ENCODE peak calls at places on chromosome 21, in seven cellular contexts. Z is mesenchymal stem cell, E is neuronal stem cell, B is IMR-90, L is mesendoderm, P is trophoblast cell, C is H1. W is an unnamed sample.

GRCh38 chr21:24115141-24115540 is 1492.1 kb downstream of the MRPL39 start:
- DNase-seq in Z (no peak), E (no peak), B (no peak), L (no peak), P (no peak), C (no peak), W (no peak)

GRCh38 chr21:38806153-38806941 is 618 bp downstream of the ETS2 start:
- DNase-seq in Z (no peak), E (peak), B (no peak), L (no peak), P (no peak), C (peak), W (no peak)

GRCh38 chr21:16125274-16125673 is 395.5 kb downstream of the USP25 start:
- DNase-seq in Z (no peak), E (no peak), B (no peak), L (no peak), P (no peak), C (no peak), W (no peak)

GRCh38 chr21:25827513-25827912 is 92.7 kb downstream of the GABPA start:
- DNase-seq in Z (no peak), E (no peak), B (no peak), L (no peak), P (no peak), C (no peak), W (no peak)

GRCh38 chr21:43274022-43274945 is 105.5 kb downstream of the CRYAA start:
- DNase-seq in Z (no peak), E (no peak), B (no peak), L (no peak), P (no peak), C (no peak), W (no peak)

GRCh38 chr21:44762221-44763049 is 39.2 kb downstream of the UBE2G2 start:
- DNase-seq in Z (no peak), E (no peak), B (no peak), L (no peak), P (no peak), C (no peak), W (no peak)

GRCh38 chr21:38965241-38965640 is 159.5 kb downstream of the ETS2 start:
- DNase-seq in Z (peak), E (no peak), B (peak), L (no peak), P (peak), C (no peak), W (no peak)

GRCh38 chr21:14050121-14050520 is 160.6 kb downstream of the LIPI start:
- DNase-seq in Z (no peak), E (no peak), B (no peak), L (no peak), P (no peak), C (no peak), W (no peak)

GRCh38 chr21:18725653-18726052 is 322.1 kb upstream of the TMPRSS15 start:
- DNase-seq in Z (no peak), E (no peak), B (no peak), L (peak), P (no peak), C (no peak), W (peak)

GRCh38 chr21:20802631-20803260 is 195.5 kb upstream of the NCAM2 start:
- DNase-seq in Z (no peak), E (no peak), B (no peak), L (no peak), P (no peak), C (no peak), W (no peak)

GRCh38 chr21:20404915-20405314 is 593.3 kb upstream of the NCAM2 start:
- DNase-seq in Z (no peak), E (no peak), B (no peak), L (peak), P (no peak), C (no peak), W (peak)

GRCh38 chr21:17688912-17689874 is 76.5 kb upstream of the BTG3 start:
- DNase-seq in Z (peak), E (no peak), B (peak), L (peak), P (peak), C (peak), W (peak)

GRCh38 chr21:35953570-35953969 is 106.8 kb downstream of the SETD4 start:
- DNase-seq in Z (no peak), E (no peak), B (no peak), L (peak), P (no peak), C (no peak), W (no peak)

GRCh38 chr21:36065497-36066036 is 4.3 kb upstream of the CBR1 start:
- DNase-seq in Z (peak), E (no peak), B (peak), L (no peak), P (peak), C (no peak), W (no peak)

GRCh38 chr21:42798106-42798505 is 81.2 kb downstream of the WDR4 start:
- DNase-seq in Z (no peak), E (no peak), B (no peak), L (no peak), P (no peak), C (no peak), W (no peak)

GRCh38 chr21:23853796-23854379 is 1753.4 kb downstream of the MRPL39 start:
- DNase-seq in Z (no peak), E (peak), B (peak), L (peak), P (no peak), C (no peak), W (no peak)

GRCh38 chr21:42971897-42972275 is 2.5 kb upstream of the PKNOX1 start:
- DNase-seq in Z (no peak), E (no peak), B (no peak), L (no peak), P (no peak), C (no peak), W (peak)

GRCh38 chr21:46061063-46061462 is 36.8 kb upstream of the COL6A2 start:
- DNase-seq in Z (no peak), E (no peak), B (no peak), L (no peak), P (no peak), C (no peak), W (no peak)
- H2BK120ac ChIP-seq in Z (peak), E (no peak), B (peak), L (no peak), P (no peak), C (no peak), W (no peak)

GRCh38 chr21:41358193-41359166 is 3.3 kb upstream of the MX2 start:
- DNase-seq in Z (no peak), E (no peak), B (no peak), L (no peak), P (no peak), C (no peak), W (no peak)
- H2BK120ac ChIP-seq in Z (no peak), E (peak), B (no peak), L (no peak), P (no peak), C (no peak), W (no peak)

GRCh38 chr21:46056450-46056903 is 41.4 kb upstream of the COL6A2 start:
- DNase-seq in Z (peak), E (no peak), B (peak), L (no peak), P (no peak), C (peak), W (peak)

GRCh38 chr21:46055863-46056281 is 42.0 kb upstream of the COL6A2 start:
- DNase-seq in Z (no peak), E (no peak), B (peak), L (no peak), P (no peak), C (no peak), W (peak)

GRCh38 chr21:46052703-46053651 is 44.9 kb upstream of the COL6A2 start:
- DNase-seq in Z (peak), E (no peak), B (peak), L (peak), P (peak), C (no peak), W (peak)

GRCh38 chr21:46054031-46054430 is 43.9 kb upstream of the COL6A2 start:
- DNase-seq in Z (no peak), E (no peak), B (no peak), L (no peak), P (no peak), C (no peak), W (no peak)

DNA sequence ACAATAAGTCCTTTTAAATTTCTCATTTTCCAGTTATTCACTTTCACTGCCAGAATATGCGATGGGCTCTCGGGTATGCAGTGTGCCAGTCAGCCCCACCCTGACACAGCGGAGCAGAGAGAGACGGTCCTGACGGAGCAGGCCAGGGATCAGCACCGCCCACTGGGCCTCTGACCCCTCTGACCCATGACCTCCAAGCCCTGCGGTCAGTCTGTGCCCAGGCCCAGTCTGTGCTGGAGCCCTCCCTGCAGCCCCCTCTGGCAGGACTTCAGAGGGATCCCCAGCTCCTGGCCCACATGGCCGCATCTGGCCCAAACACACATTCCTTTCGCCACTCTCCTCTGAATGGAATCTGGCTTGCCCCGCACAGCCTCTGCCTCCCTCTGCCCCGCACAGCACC is 43.5 kb upstream of the COL6A2 start:
- DNase-seq in Z (no peak), E (no peak), B (peak), L (peak), P (no peak), C (peak), W (peak)
- H2BK120ac ChIP-seq in Z (peak), E (no peak), B (peak), L (no peak), P (no peak), C (peak), W (no peak)

GRCh38 chr21:33981341-33982101 is 65.9 kb upstream of the ATP5PO start:
- DNase-seq in Z (no peak), E (no peak), B (no peak), L (no peak), P (peak), C (no peak), W (no peak)

GRCh38 chr21:33988237-33988835 is 72.7 kb upstream of the ATP5PO start:
- DNase-seq in Z (no peak), E (no peak), B (no peak), L (no peak), P (no peak), C (no peak), W (no peak)

GRCh38 chr21:33987461-33987860 is 71.9 kb upstream of the ATP5PO start:
- DNase-seq in Z (no peak), E (no peak), B (no peak), L (no peak), P (no peak), C (no peak), W (no peak)

GRCh38 chr21:33984021-33984481 is 68.4 kb upstream of the ATP5PO start:
- DNase-seq in Z (no peak), E (no peak), B (no peak), L (no peak), P (peak), C (no peak), W (no peak)

GRCh38 chr21:33985117-33986050 is 69.8 kb upstream of the ATP5PO start:
- DNase-seq in Z (no peak), E (no peak), B (no peak), L (no peak), P (no peak), C (no peak), W (no peak)
- H2BK120ac ChIP-seq in Z (no peak), E (no peak), B (no peak), L (no peak), P (no peak), C (no peak), W (no peak)

DNA sequence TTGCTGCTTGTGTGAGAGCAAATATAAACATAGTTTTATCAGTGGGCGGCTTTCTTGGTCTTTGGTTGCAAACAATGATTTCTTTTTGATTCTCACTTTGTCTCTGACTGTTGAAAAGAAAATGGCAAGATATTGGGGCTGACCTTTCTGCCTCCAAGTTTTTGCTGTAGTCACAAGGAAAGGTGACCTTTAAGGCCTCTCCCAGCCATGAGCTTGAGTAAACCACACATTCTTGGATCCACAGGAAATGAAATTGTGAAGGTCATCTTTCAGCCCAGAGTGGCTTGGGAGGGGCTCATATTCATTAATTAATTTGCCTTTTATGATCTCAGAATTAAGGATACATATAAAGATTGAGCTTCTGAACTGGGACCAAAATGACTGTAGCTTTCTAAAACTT is 241.6 kb downstream of the BACH1 start:
- DNase-seq in Z (no peak), E (no peak), B (peak), L (no peak), P (no peak), C (no peak), W (no peak)
- H2BK120ac ChIP-seq in Z (no peak), E (no peak), B (peak), L (no peak), P (no peak), C (no peak), W (no peak)

GRCh38 chr21:32834825-32835224 is 63.3 kb upstream of the PAXBP1 start:
- DNase-seq in Z (no peak), E (peak), B (no peak), L (peak), P (no peak), C (no peak), W (peak)

GRCh38 chr21:32824950-32825349 is 53.4 kb upstream of the PAXBP1 start:
- DNase-seq in Z (no peak), E (no peak), B (no peak), L (no peak), P (no peak), C (no peak), W (no peak)

GRCh38 chr21:32826317-32827167 is 55.0 kb upstream of the PAXBP1 start:
- DNase-seq in Z (peak), E (no peak), B (peak), L (peak), P (peak), C (no peak), W (peak)

GRCh38 chr21:32828908-32829307 is 57.4 kb upstream of the PAXBP1 start:
- DNase-seq in Z (no peak), E (no peak), B (no peak), L (no peak), P (no peak), C (no peak), W (no peak)

GRCh38 chr21:32829504-32829903 is 57.9 kb upstream of the PAXBP1 start:
- DNase-seq in Z (no peak), E (no peak), B (no peak), L (no peak), P (no peak), C (no peak), W (no peak)
- H2BK120ac ChIP-seq in Z (no peak), E (no peak), B (no peak), L (no peak), P (no peak), C (no peak), W (no peak)

W was measured in H9.